ENCODE peak calls at places on chromosomes 4 and X, in six cellular contexts. V, L, M, P, E and J are unnamed samples.

GRCh38 chrX:40154853-40155616 is 57.3 kb upstream of the BCOR start:
- DNase-seq in E (peak; percentile 19), V (no peak), M (no peak), L (peak; percentile 63), P (peak; percentile 77), J (peak; percentile 75)

GRCh38 chr4:168451744-168452394 is 28.4 kb downstream of the DDX60L start:
- DNase-seq in P (peak; percentile 90), E (no peak), V (peak; percentile 46), M (no peak), L (peak; percentile 35), J (no peak)

GRCh38 chr4:37685726-37686372 is 327 bp downstream of the RELL1 start:
- DNase-seq in M (peak; percentile 30), L (peak; percentile 50), P (peak; percentile 69), E (no peak), V (no peak), J (no peak)

GRCh38 chrX:136598631-136599030 is 49.3 kb upstream of the CD40LG start:
- DNase-seq in E (no peak), P (no peak), V (no peak), L (no peak), M (peak; percentile 23), J (no peak)

GRCh38 chrX:81120936-81121351 is 80.8 kb downstream of the HMGN5 start:
- DNase-seq in E (peak; percentile 15), P (peak; percentile 75), M (peak; percentile 5), L (peak; percentile 48), V (peak; percentile 46), J (peak; percentile 55)

GRCh38 chr4:106019771-106020170 is 124.5 kb downstream of the NPNT start:
- DNase-seq in V (peak; percentile 21), P (peak; percentile 90), E (no peak), L (peak; percentile 8), M (no peak), J (peak; percentile 39)

GRCh38 chr4:106062452-106062875 is 167.2 kb downstream of the NPNT start:
- DNase-seq in L (peak; percentile 78), E (no peak), V (peak; percentile 60), M (no peak), P (peak; percentile 80), J (peak; percentile 80)

GRCh38 chr4:73335717-73336116 is 68.4 kb upstream of the ALB start:
- DNase-seq in V (no peak), L (no peak), M (no peak), P (no peak), E (no peak), J (no peak)

GRCh38 chrX:39427492-39428289 is 626.4 kb downstream of the MID1IP1 start:
- DNase-seq in M (peak; percentile 17), L (peak; percentile 6), P (peak; percentile 74), V (peak; percentile 57), E (no peak), J (no peak)

GRCh38 chrX:45506149-45506768 is 305.6 kb upstream of the DIPK2B start:
- DNase-seq in V (no peak), L (no peak), P (peak; percentile 13), E (no peak), M (no peak), J (no peak)